ENCODE peak calls at places on chromosomes 12 and 14, in nine cellular contexts. W, S, U, G, E, F, P, O and Z are unnamed samples. For H3K36me3 and H3K4me1, the result is how much of the 10 kb centered on the place peaks cover.

GRCh38 chr12:94795520-94795919 is 145.2 kb upstream of the TMCC3 start:
- DNase-seq in E (no peak), O (no peak), P (no peak), W (no peak), U (peak), F (no peak), G (no peak), S (no peak), Z (peak)

GRCh38 chr12:21301-22189 is 45.0 kb upstream of the IQSEC3 start:
- DNase-seq in S (no peak), G (no peak), O (peak), E (no peak), W (no peak), U (no peak), F (no peak), P (no peak), Z (no peak)

GRCh38 chr12:52413202-52413601 is 7.1 kb upstream of the KRT82 start:
- DNase-seq in E (no peak), O (no peak), W (no peak), P (no peak), G (no peak), S (no peak), F (no peak), U (no peak), Z (no peak)

GRCh38 chr12:132151145-132151765 is 7.0 kb downstream of the NOC4L start:
- DNase-seq in W (no peak), S (peak), O (peak), E (no peak), G (no peak), P (no peak), U (no peak), F (no peak), Z (no peak)

GRCh38 chr14:98946995-98947394 is 325.0 kb downstream of the BCL11B start:
- DNase-seq in O (no peak), F (peak), S (no peak), E (no peak), P (no peak), U (peak), W (peak), G (no peak), Z (no peak)

GRCh38 chr14:95290769-95291440 is 28.8 kb downstream of the CLMN start:
- DNase-seq in P (peak), F (peak), E (peak), G (peak), S (peak), W (no peak), O (peak), U (peak), Z (no peak)

GRCh38 chr14:54564071-54564798 is 2.7 kb upstream of the SAMD4A start:
- DNase-seq in E (peak), P (no peak), O (no peak), G (no peak), F (no peak), S (no peak), U (peak), W (peak), Z (peak)

GRCh38 chr12:27595231-27595642 is 71.2 kb downstream of the PPFIBP1 start:
- DNase-seq in G (peak), E (no peak), S (peak), P (no peak), O (no peak), U (peak), W (no peak), F (peak), Z (no peak)

GRCh38 chr12:52903285-52903854 is 1.5 kb downstream of the KRT8 start:
- DNase-seq in U (peak), S (peak), F (peak), P (peak), G (peak), O (peak), W (peak), E (no peak), Z (peak)

GRCh38 chr14:94904636-94905035 is 134.7 kb upstream of the GSC start:
- DNase-seq in G (no peak), W (no peak), S (no peak), F (no peak), P (no peak), O (no peak), U (no peak), E (no peak), Z (no peak)

GRCh38 chr12:113914806-113915205 is 51.3 kb downstream of the RBM19 start:
- DNase-seq in U (no peak), E (no peak), O (no peak), W (no peak), S (no peak), G (no peak), F (no peak), P (no peak), Z (no peak)

GRCh38 chr12:109144224-109144623 is 27.8 kb downstream of the ACACB start:
- DNase-seq in W (no peak), E (no peak), U (no peak), G (no peak), P (no peak), F (no peak), O (no peak), S (no peak), Z (no peak)

GRCh38 chr12:100515956-100516355 is 42.3 kb downstream of the NR1H4 start:
- DNase-seq in E (no peak), O (no peak), U (no peak), W (no peak), F (no peak), S (no peak), G (no peak), P (no peak), Z (no peak)

GRCh38 chr14:71320734-71321555 is 413.7 kb downstream of the PCNX1 start:
- DNase-seq in F (peak), W (peak), O (peak), U (peak), P (peak), S (peak), E (peak), G (peak), Z (peak)

GRCh38 chr12:2395352-2395977 is 342.7 kb downstream of the CACNA1C start:
- DNase-seq in O (peak), P (peak), G (no peak), S (peak), F (peak), E (peak), U (peak), W (peak), Z (peak)

GRCh38 chr14:28746247-28746646 is 20.3 kb upstream of the FOXG1 start:
- DNase-seq in U (no peak), W (no peak), F (no peak), P (no peak), S (no peak), O (no peak), G (no peak), E (no peak), Z (no peak)

GRCh38 chr12:120238839-120239445 is 26.6 kb downstream of the PXN start:
- DNase-seq in G (no peak), F (no peak), W (no peak), S (no peak), O (no peak), U (no peak), E (no peak), P (no peak), Z (no peak)

GRCh38 chr12:106417926-106418910 is 60.7 kb downstream of the POLR3B start:
- DNase-seq in G (no peak), E (no peak), F (no peak), U (no peak), P (no peak), W (no peak), S (no peak), O (no peak), Z (no peak)

GRCh38 chr14:66069830-66070541 is 416.2 kb upstream of the CCDC196 start:
- DNase-seq in O (no peak), S (no peak), P (no peak), W (no peak), G (no peak), U (no peak), F (no peak), E (no peak), Z (no peak)

GRCh38 chr14:21068521-21069387 is 1.4 kb upstream of the ARHGEF40 start:
- DNase-seq in P (peak), O (peak), F (peak), U (peak), S (peak), W (peak), G (peak), E (peak), Z (peak)

GRCh38 chr14:20799444-20799843 is 3.2 kb downstream of the RNASE1 start:
- DNase-seq in S (no peak), P (no peak), O (no peak), G (no peak), U (no peak), E (no peak), W (no peak), F (no peak), Z (no peak)

GRCh38 chr12:92574046-92574783 is 128.6 kb upstream of the PLEKHG7 start:
- DNase-seq in P (no peak), W (peak), S (no peak), F (no peak), E (peak), G (no peak), U (no peak), O (no peak), Z (no peak)

GRCh38 chr12:89707992-89708792 is 446 bp downstream of the ATP2B1 start:
- DNase-seq in U (peak), G (peak), W (no peak), F (peak), O (peak), P (peak), S (peak), E (peak), Z (peak)

GRCh38 chr12:54294152-54294913 is 6.5 kb downstream of the NFE2 start:
- DNase-seq in G (no peak), U (peak), P (peak), F (peak), E (peak), O (peak), S (peak), W (peak), Z (peak)

GRCh38 chr12:106130474-106131113 is 8.2 kb downstream of the NUAK1 start:
- DNase-seq in P (no peak), G (no peak), F (no peak), U (no peak), W (no peak), S (no peak), O (no peak), E (no peak), Z (no peak)

GRCh38 chr14:89960895-89961294 is 5.2 kb downstream of the TDP1 start:
- DNase-seq in P (no peak), O (no peak), S (no peak), F (no peak), U (no peak), E (no peak), W (no peak), G (no peak), Z (no peak)

GRCh38 chr14:105317546-105317945 is 3.0 kb downstream of the PACS2 start:
- DNase-seq in E (no peak), G (no peak), U (no peak), S (no peak), W (no peak), P (no peak), O (no peak), F (no peak), Z (no peak)

GRCh38 chr12:2198088-2198501 is 145.3 kb downstream of the CACNA1C start:
- DNase-seq in P (no peak), F (peak), W (no peak), U (peak), G (peak), S (no peak), E (no peak), O (no peak), Z (no peak)

GRCh38 chr14:68394719-68395117 is 398.1 kb downstream of the ZFP36L1 start:
- DNase-seq in U (no peak), O (no peak), F (peak), S (no peak), P (no peak), G (no peak), E (no peak), W (no peak), Z (no peak)

GRCh38 chr12:101001669-101002068 is 207.1 kb downstream of the ANO4 start:
- DNase-seq in O (no peak), S (no peak), P (no peak), E (no peak), F (no peak), G (no peak), W (no peak), U (no peak), Z (no peak)

GRCh38 chr12:131250028-131250950 is 296.6 kb downstream of the ADGRD1 start:
- DNase-seq in W (no peak), O (peak), F (peak), U (no peak), E (no peak), G (peak), P (no peak), S (no peak), Z (no peak)

GRCh38 chr12:45215419-45216296 is at the start of gene ANO6:
- DNase-seq in G (peak), E (peak), S (peak), P (peak), U (peak), F (peak), O (peak), W (peak), Z (peak)

GRCh38 chr14:29749327-29749726 is 178.3 kb downstream of the PRKD1 start:
- DNase-seq in G (no peak), U (no peak), O (no peak), S (no peak), P (no peak), F (no peak), E (no peak), W (no peak), Z (no peak)

GRCh38 chr14:22978487-22978837 is 3.9 kb downstream of the AJUBA start:
- DNase-seq in S (no peak), O (no peak), W (no peak), E (no peak), U (no peak), G (no peak), P (no peak), F (no peak), Z (no peak)

GRCh38 chr14:22974530-22975313 is 7.6 kb downstream of the AJUBA start:
- DNase-seq in O (no peak), G (no peak), W (no peak), F (peak), E (no peak), P (no peak), S (no peak), U (no peak), Z (no peak)

GRCh38 chr14:22977684-22978486 is 4.5 kb downstream of the AJUBA start:
- DNase-seq in E (no peak), G (peak), U (peak), F (peak), W (peak), O (peak), P (peak), S (peak), Z (peak)

GRCh38 chr14:22977434-22977683 is 5.0 kb downstream of the AJUBA start:
- DNase-seq in P (no peak), F (no peak), U (no peak), S (no peak), G (no peak), W (no peak), O (no peak), E (no peak), Z (no peak)

GRCh38 chr14:22976620-22977433 is 5.5 kb downstream of the AJUBA start:
- DNase-seq in O (no peak), F (no peak), P (peak), S (peak), E (peak), W (peak), G (no peak), U (peak), Z (peak)
- H3K36me3 ChIP-seq in O (under half), F (under half), P (under half), S (under half), E (under half), W (under half), G (under half), U (under half), Z (under half)

DNA sequence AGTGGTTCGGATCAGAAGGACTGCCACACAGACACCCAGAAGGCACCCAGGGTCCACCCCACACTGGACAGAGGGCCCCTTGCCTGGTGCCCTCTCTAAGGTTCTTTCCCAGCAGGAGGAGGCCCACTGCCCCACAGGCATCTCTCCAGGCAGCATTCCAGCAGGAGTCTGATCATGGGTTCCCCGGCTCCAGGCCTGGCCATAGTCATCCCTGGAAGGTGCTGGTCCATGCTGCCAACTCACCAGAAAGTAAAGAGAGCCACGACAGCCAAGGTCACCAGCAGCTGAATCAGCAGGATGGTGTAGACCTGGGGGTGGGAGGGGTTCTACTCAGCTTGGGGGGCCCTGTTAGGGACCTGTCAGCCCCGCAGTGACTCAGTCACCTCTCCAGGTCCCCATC is 6.4 kb downstream of the FAIM2 start:
- DNase-seq in U (no peak), W (no peak), O (peak), F (no peak), G (no peak), P (no peak), S (no peak), E (no peak), Z (no peak)
- H3K4me1 ChIP-seq in U (under half), W (under half), O (under half), F (under half), G (under half), P (under half), S (under half), E (under half), Z (under half)

GRCh38 chr12:129911437-129912049 is 7.7 kb upstream of the TMEM132D start:
- DNase-seq in F (peak), O (peak), S (peak), G (no peak), E (peak), P (peak), W (peak), U (peak), Z (peak)
- TF ChIP-seq CTCF in F (peak), O (peak), S (peak), G (peak), E (peak), P (no peak), W (no peak), U (peak), Z (peak)

GRCh38 chr12:121452356-121453021 is 52.6 kb downstream of the RNF34 start:
- DNase-seq in S (peak), F (no peak), O (peak), P (no peak), E (no peak), U (peak), G (peak), W (no peak), Z (peak)
- H3K36me3 ChIP-seq in S (under half), F (under half), O (under half), P (under half), E (half or more), U (under half), G (under half), W (under half), Z (under half)